ENCODE peak calls at places on chromosomes 13 and 19, in ten cellular contexts. T, Y, M, C, X, R, O, H, G and D are unnamed samples.

GRCh38 chr13:112959206-112959605 is 9.8 kb upstream of the MCF2L start:
- DNase-seq in R (no peak), H (no peak), M (no peak), O (no peak), X (no peak), C (no peak), G (no peak), Y (no peak), T (no peak), D (no peak)

GRCh38 chr13:98761126-98761978 is 8.9 kb upstream of the SLC15A1 start:
- DNase-seq in R (peak; percentile 74), H (no peak), X (peak; percentile 5), C (peak; percentile 34), Y (peak; percentile 85), M (no peak), G (peak; percentile 45), O (no peak), T (no peak), D (no peak)

GRCh38 chr19:14343286-14343685 is 38.0 kb upstream of the ADGRE5 start:
- DNase-seq in H (no peak), R (no peak), M (no peak), T (no peak), X (no peak), O (no peak), Y (no peak), C (peak; percentile 29), G (no peak), D (no peak)

GRCh38 chr19:1042689-1043511 is 3.0 kb downstream of the ABCA7 start:
- DNase-seq in R (no peak), M (no peak), Y (peak; percentile 22), X (no peak), H (no peak), O (no peak), C (no peak), T (no peak), G (no peak), D (no peak)

GRCh38 chr13:78816154-78816553 is 157.2 kb upstream of the OBI1 start:
- DNase-seq in Y (no peak), R (no peak), O (no peak), T (no peak), G (no peak), H (no peak), X (no peak), C (no peak), M (no peak), D (no peak)

GRCh38 chr19:18683955-18684641 is 618 bp downstream of the CRTC1 start:
- DNase-seq in M (no peak), C (no peak), G (no peak), Y (no peak), R (no peak), X (no peak), H (no peak), O (no peak), T (no peak), D (no peak)

GRCh38 chr19:9673912-9674668 is 810 bp downstream of the ZNF562 start:
- DNase-seq in R (peak; percentile 5), H (no peak), T (no peak), X (no peak), Y (no peak), G (no peak), C (no peak), O (peak; percentile 39), M (no peak), D (no peak)

GRCh38 chr13:62022369-62022768 is 606.7 kb upstream of the PCDH20 start:
- DNase-seq in Y (no peak), O (no peak), T (no peak), M (no peak), G (no peak), R (no peak), X (no peak), H (no peak), C (no peak), D (no peak)

GRCh38 chr13:102128216-102128800 is 273.5 kb downstream of the FGF14 start:
- DNase-seq in O (no peak), M (no peak), X (no peak), C (no peak), Y (peak; percentile 84), R (peak; percentile 42), T (no peak), H (no peak), G (peak; percentile 1), D (no peak)

GRCh38 chr19:4744451-4745170 is 21.0 kb upstream of the DPP9 start:
- DNase-seq in G (peak; percentile 78), O (no peak), H (peak; percentile 50), R (peak; percentile 95), Y (peak; percentile 95), C (no peak), X (peak; percentile 84), M (no peak), T (peak; percentile 75), D (no peak)

DNA sequence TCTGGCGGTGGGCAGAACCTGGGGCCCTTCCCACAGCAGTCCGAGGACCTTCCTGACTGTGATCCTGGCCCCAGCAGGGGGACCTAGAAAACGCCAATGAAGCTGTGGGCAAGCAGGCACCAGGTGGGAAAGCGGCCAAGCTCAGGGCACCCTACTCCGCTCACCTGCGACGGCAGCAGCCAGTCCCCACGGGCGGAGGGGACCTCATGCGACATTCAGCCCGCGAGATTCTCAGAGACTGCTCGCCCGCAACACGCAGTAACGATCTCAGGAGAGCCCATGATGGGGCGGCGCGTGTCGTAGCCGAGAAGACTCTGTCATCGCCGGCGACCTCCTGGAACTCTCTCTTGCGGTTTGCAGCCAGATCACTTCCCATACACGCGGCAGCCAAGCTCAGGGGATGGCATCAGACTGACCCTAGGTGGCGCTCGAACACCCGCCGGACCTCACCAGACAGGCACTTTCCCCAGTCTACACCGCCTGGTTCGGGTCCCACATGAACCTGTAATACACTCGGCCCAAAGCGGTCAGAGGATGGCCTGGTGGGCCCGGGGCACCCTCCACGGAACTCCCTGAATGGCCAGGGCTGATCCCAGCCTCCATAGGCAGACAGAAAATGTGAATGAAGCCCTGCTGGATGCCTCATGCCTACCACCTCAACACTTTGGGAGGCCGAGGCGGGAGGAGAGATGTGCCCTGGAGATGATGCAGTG is 26.5 kb downstream of the MAN2B1 start:
- DNase-seq in X (peak; percentile 25), O (peak; percentile 16), H (peak; percentile 87), G (peak; percentile 18), Y (peak; percentile 69), R (peak; percentile 77), C (peak; percentile 85), M (peak; percentile 92), T (peak; percentile 37), D (peak; percentile 73)
- TF ChIP-seq CTCF in X (peak; percentile 79), O (peak; percentile 52), H (peak; percentile 85), G (peak; percentile 90), Y (peak; percentile 79), R (peak; percentile 74), C (peak; percentile 86), M (peak; percentile 89), T (peak; percentile 84), D (peak; percentile 71)

GRCh38 chr13:91950803-91951202 is 552.4 kb downstream of the GPC5 start:
- DNase-seq in T (no peak), H (no peak), Y (no peak), M (no peak), G (no peak), C (no peak), O (no peak), R (no peak), X (no peak), D (no peak)

GRCh38 chr13:91946498-91947070 is 548.2 kb downstream of the GPC5 start:
- DNase-seq in M (no peak), R (peak; percentile 12), X (no peak), G (no peak), Y (peak; percentile 54), H (no peak), T (no peak), C (no peak), O (no peak), D (no peak)
- TF ChIP-seq CTCF in M (no peak), R (peak; percentile 31), X (peak; percentile 30), G (no peak), Y (peak; percentile 82), H (no peak), T (no peak), C (no peak), O (no peak), D (peak; percentile 49)

GRCh38 chr13:97344250-97345175 is 89.5 kb upstream of the RAP2A start:
- DNase-seq in T (no peak), X (peak; percentile 47), H (peak; percentile 38), O (peak; percentile 49), M (no peak), G (no peak), R (peak; percentile 61), Y (peak; percentile 75), C (peak; percentile 62), D (no peak)
- TF ChIP-seq CTCF in T (peak; percentile 64), X (peak; percentile 81), H (peak; percentile 50), O (peak; percentile 79), M (peak; percentile 52), G (peak; percentile 67), R (peak; percentile 68), Y (peak; percentile 80), C (peak; percentile 48), D (peak; percentile 57)

GRCh38 chr13:24150613-24151012 is 9.9 kb upstream of the SPATA13 start:
- DNase-seq in R (no peak), T (no peak), G (no peak), Y (no peak), O (no peak), C (no peak), M (no peak), X (no peak), H (no peak), D (no peak)

GRCh38 chr13:24147570-24147963 is 13.0 kb upstream of the SPATA13 start:
- DNase-seq in X (no peak), Y (no peak), C (no peak), G (no peak), O (no peak), R (no peak), T (no peak), M (no peak), H (no peak), D (no peak)

GRCh38 chr13:24149306-24150032 is 11.1 kb upstream of the SPATA13 start:
- DNase-seq in C (no peak), O (no peak), T (no peak), Y (peak; percentile 56), X (no peak), R (no peak), G (no peak), H (no peak), M (no peak), D (no peak)

GRCh38 chr13:24146961-24147569 is 13.5 kb upstream of the SPATA13 start:
- DNase-seq in T (no peak), X (peak; percentile 28), H (no peak), O (no peak), Y (no peak), M (no peak), R (no peak), G (no peak), C (no peak), D (no peak)

DNA sequence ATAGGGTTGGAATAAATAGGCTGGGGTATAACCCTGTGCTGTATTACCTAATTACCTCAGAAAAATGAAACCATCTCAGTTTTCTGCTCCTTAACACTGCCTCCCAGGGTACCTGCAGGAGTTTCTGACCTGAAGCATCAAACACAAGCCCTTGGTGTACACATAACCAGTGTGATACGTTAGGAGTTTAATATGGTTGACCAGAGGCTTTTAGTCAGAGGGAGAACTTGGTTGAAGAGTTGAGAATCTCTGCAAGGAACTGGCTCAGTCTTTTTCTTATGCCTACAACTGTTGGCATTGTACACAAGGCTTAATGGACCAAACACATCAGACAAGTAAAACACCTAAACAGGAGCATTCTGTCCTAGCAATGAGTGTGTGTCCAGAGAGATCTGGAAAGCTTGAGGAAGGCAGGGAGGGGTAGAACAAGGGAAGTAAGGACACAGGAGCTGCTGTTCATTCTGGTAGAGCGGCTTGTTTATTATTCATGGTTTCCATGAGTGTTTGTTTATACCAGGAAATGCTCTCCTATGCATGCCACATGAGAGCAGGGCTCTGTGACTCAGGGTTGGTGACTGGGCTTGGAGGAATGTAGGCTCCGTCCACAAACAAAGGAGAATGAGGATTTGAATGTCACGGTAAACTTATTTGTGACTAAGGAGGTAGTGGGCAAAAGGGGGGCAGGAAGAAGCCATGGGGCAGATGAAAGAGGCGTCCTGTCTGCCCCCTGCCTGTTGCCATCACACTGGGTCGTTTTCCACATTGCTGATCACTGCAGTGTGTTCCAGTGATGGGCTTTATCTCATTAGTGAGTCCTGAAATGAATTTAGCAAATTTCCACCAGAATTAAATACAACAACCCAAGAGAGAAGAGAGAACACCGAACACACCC is 11.9 kb upstream of the SPATA13 start:
- DNase-seq in R (peak; percentile 99), C (peak; percentile 70), X (peak; percentile 99), T (peak; percentile 83), M (no peak), Y (peak; percentile 97), O (peak; percentile 96), H (peak; percentile 56), G (peak; percentile 85), D (no peak)
- TF ChIP-seq CTCF in R (peak; percentile 46), C (no peak), X (peak; percentile 50), T (peak; percentile 25), M (no peak), Y (peak; percentile 14), O (no peak), H (no peak), G (peak; percentile 33), D (no peak)